ENCODE peak calls at places on chromosomes 12 and 14, in nine cellular contexts. F is IMR-90, C is fibroblast of villous mesenchyme, V is fibroblast of mammary gland, U is heart left ventricle, O is lower lobe of right lung, T is foreskin fibroblast, J is breast epithelium, P is brain microvascular endothelial cell. N is an unnamed sample.

GRCh38 chr14:60204104-60204842 is 39.1 kb upstream of the DHRS7 start:
- DNase-seq in F (no peak), C (no peak), V (no peak), U (no peak), O (no peak), T (no peak), J (no peak), P (no peak), N (no peak)

GRCh38 chr14:60632777-60633176 is 16.5 kb downstream of the SIX1 start:
- DNase-seq in F (no peak), C (no peak), V (no peak), U (no peak), O (no peak), T (no peak), J (no peak), P (no peak), N (no peak)

GRCh38 chr14:102215522-102216250 is 76.0 kb downstream of the WDR20 start:
- DNase-seq in F (peak), C (no peak), V (peak), U (peak), O (no peak), T (no peak), J (no peak), P (peak), N (no peak)

GRCh38 chr14:90355540-90356518 is 24.1 kb upstream of the NRDE2 start:
- DNase-seq in F (no peak), C (no peak), V (peak), U (no peak), O (no peak), T (no peak), J (no peak), P (no peak), N (no peak)

GRCh38 chr14:95048771-95049312 is 108.5 kb downstream of the DICER1 start:
- DNase-seq in F (no peak), C (no peak), V (no peak), U (no peak), O (no peak), T (no peak), J (no peak), P (no peak), N (peak)

GRCh38 chr12:19639781-19640180 is 200.5 kb downstream of the AEBP2 start:
- DNase-seq in F (no peak), C (no peak), V (no peak), U (no peak), O (no peak), T (no peak), J (no peak), P (no peak), N (no peak)

GRCh38 chr12:3238196-3238595 is 161.0 kb downstream of the TSPAN9 start:
- DNase-seq in F (no peak), C (no peak), V (no peak), U (no peak), O (no peak), T (no peak), J (no peak), P (no peak), N (no peak)

GRCh38 chr12:38919191-38919590 is 13.8 kb upstream of the CPNE8 start:
- DNase-seq in F (no peak), C (no peak), V (peak), U (no peak), O (no peak), T (no peak), J (no peak), P (no peak), N (no peak)

GRCh38 chr14:99884834-99885648 is 91.8 kb downstream of the EML1 start:
- DNase-seq in F (peak), C (peak), V (peak), U (no peak), O (no peak), T (peak), J (no peak), P (peak), N (no peak)

GRCh38 chr14:106879241-106879640 is 1352.9 kb downstream of the TMEM121 start:
- DNase-seq in F (no peak), C (no peak), V (peak), U (no peak), O (peak), T (no peak), J (no peak), P (no peak), N (peak)

GRCh38 chr12:119020377-119021360 is 39.3 kb downstream of the SRRM4 start:
- DNase-seq in F (no peak), C (no peak), V (no peak), U (peak), O (peak), T (no peak), J (no peak), P (no peak), N (no peak)

GRCh38 chr12:26112703-26113147 is 12.1 kb downstream of the BHLHE41 start:
- DNase-seq in F (peak), C (peak), V (peak), U (no peak), O (no peak), T (no peak), J (no peak), P (no peak), N (no peak)

GRCh38 chr12:47781479-47782371 is 8.7 kb downstream of the SLC48A1 start:
- DNase-seq in F (no peak), C (no peak), V (no peak), U (no peak), O (peak), T (no peak), J (peak), P (no peak), N (no peak)

GRCh38 chr12:99810718-99811593 is 163.4 kb downstream of the GARIN6 start:
- DNase-seq in F (peak), C (peak), V (peak), U (no peak), O (no peak), T (no peak), J (no peak), P (peak), N (no peak)

GRCh38 chr12:48997719-48998496 is 1.3 kb downstream of the DDN start:
- DNase-seq in F (no peak), C (no peak), V (no peak), U (peak), O (no peak), T (no peak), J (no peak), P (no peak), N (peak)

GRCh38 chr14:94114589-94115067 is 4.1 kb downstream of the IFI27 start:
- DNase-seq in F (no peak), C (no peak), V (no peak), U (no peak), O (no peak), T (no peak), J (peak), P (no peak), N (no peak)

GRCh38 chr12:64610092-64610659 is at the start of gene RASSF3:
- DNase-seq in F (peak), C (peak), V (peak), U (peak), O (peak), T (peak), J (peak), P (peak), N (peak)

GRCh38 chr12:13374783-13375182 is 178.3 kb downstream of the EMP1 start:
- DNase-seq in F (no peak), C (no peak), V (no peak), U (no peak), O (no peak), T (no peak), J (no peak), P (no peak), N (no peak)

GRCh38 chr12:42237052-42237852 is 796 bp downstream of the YAF2 start:
- DNase-seq in F (peak), C (peak), V (peak), U (peak), O (peak), T (peak), J (peak), P (peak), N (peak)

GRCh38 chr12:116759783-116760581 is 21.9 kb downstream of the RNFT2 start:
- DNase-seq in F (no peak), C (peak), V (no peak), U (peak), O (no peak), T (no peak), J (no peak), P (no peak), N (no peak)

GRCh38 chr12:72318341-72318740 is 46.2 kb downstream of the TRHDE start:
- DNase-seq in F (no peak), C (no peak), V (no peak), U (no peak), O (no peak), T (no peak), J (no peak), P (no peak), N (no peak)

DNA sequence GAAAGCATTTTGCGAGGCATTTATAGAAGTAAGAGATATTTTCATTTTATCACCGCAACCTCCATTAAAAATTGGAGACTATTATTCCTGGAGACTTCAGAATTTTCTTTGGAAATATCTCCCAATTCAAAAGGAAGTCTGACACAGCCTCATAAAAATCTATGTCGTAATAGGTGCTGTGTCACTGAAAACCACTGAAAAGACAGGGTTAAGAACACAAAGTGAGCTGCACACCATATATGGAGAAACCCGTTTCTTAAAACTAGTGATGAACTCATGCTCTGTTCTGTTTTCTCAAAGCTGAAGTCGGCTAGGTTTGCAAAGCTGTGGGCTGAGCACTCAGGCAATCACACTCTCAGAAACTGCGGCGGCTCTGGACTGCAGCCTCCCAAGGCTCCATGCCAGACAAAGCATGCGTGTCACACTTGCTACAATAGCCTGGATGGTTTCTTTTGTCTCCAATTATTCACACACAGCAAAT is at the start of gene GLIPR1:
- DNase-seq in F (peak), C (peak), V (peak), U (peak), O (peak), T (peak), J (peak), P (peak), N (peak)
- H3K4me3 ChIP-seq in F (peak), C (peak), V (peak), U (peak), O (peak), T (peak), J (peak), P (peak), N (peak)

GRCh38 chr14:23361763-23362162 is 3.2 kb downstream of the EFS start:
- DNase-seq in F (no peak), C (no peak), V (no peak), U (no peak), O (no peak), T (no peak), J (no peak), P (no peak), N (no peak)

GRCh38 chr14:23362200-23362599 is 2.8 kb downstream of the EFS start:
- DNase-seq in F (peak), C (peak), V (peak), U (no peak), O (no peak), T (no peak), J (no peak), P (no peak), N (no peak)

GRCh38 chr14:23360496-23360895 is 4.5 kb downstream of the EFS start:
- DNase-seq in F (no peak), C (no peak), V (no peak), U (no peak), O (no peak), T (no peak), J (no peak), P (no peak), N (no peak)

GRCh38 chr14:23359722-23360447 is 5.1 kb downstream of the EFS start:
- DNase-seq in F (no peak), C (no peak), V (no peak), U (no peak), O (no peak), T (no peak), J (no peak), P (no peak), N (no peak)

DNA sequence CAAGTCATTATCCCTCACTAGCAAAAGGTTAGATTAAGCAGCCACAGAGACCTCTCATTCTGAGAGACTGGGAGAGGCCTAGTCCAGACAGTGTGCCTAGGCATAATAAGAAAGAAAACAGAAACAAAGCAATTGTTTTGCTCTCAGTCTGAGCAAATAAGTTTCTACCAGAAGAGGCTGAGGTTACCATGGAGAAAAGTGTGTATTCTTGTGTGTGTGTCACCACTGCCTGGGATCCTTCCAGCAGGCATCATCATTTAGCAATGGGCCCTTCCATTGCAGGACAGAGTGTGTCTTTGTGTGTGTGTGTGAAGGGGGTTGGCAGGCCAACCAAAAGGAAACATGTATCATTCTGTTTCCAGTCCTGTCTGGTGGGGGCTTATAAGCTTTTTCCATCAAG is 3.7 kb downstream of the EFS start:
- DNase-seq in F (peak), C (peak), V (peak), U (no peak), O (no peak), T (peak), J (no peak), P (peak), N (no peak)
- H3K4me3 ChIP-seq in F (no peak), C (no peak), V (no peak), U (no peak), O (no peak), T (no peak), J (no peak), P (no peak), N (no peak)

GRCh38 chr12:57224973-57225679 is 4.4 kb upstream of the SHMT2 start:
- DNase-seq in F (no peak), C (no peak), V (no peak), U (no peak), O (peak), T (no peak), J (no peak), P (no peak), N (peak)
- H3K4me3 ChIP-seq in F (no peak), C (no peak), V (no peak), U (no peak), O (no peak), T (no peak), J (no peak), P (no peak), N (peak)

DNA sequence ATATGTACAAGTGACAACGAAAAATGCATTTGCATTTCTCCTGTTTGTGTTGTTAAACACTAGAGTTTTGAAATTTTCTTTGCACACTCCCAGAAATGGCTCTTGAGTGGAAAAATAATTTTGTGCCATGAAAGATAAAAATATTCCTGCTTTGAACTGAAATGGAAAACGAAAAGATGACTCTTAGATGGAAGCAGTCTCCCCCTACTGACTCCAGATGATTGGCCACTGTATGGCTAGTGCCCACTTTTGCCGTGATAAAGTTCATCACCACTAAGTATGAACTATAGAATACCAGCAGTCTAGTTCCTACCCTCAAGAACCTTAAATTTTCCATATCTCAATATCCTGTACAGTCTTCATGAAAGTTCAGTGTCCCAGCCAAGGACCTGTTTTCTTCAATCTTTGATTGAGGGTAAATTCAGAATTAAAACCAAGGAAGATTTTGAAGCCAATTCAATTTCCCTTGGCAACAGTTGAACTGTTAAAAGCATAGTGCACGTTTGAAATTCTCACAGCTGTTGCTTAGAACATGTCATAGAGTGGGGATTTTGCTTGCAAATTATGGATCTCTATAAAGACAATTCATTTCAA is 1.6 kb upstream of the PPP2R5E start:
- DNase-seq in F (peak), C (peak), V (peak), U (no peak), O (no peak), T (peak), J (no peak), P (peak), N (no peak)
- H3K4me3 ChIP-seq in F (no peak), C (peak), V (peak), U (peak), O (peak), T (peak), J (peak), P (peak), N (peak)

GRCh38 chr12:989051-989450 is 2.0 kb upstream of the ERC1 start:
- DNase-seq in F (no peak), C (no peak), V (no peak), U (no peak), O (no peak), T (no peak), J (no peak), P (no peak), N (no peak)
- H3K4me3 ChIP-seq in F (no peak), C (peak), V (no peak), U (peak), O (peak), T (peak), J (no peak), P (no peak), N (no peak)

GRCh38 chr14:63966407-63966806 is 113.6 kb downstream of the SYNE2 start:
- DNase-seq in F (no peak), C (no peak), V (no peak), U (no peak), O (no peak), T (no peak), J (no peak), P (no peak), N (no peak)

GRCh38 chr14:63960926-63961567 is 108.2 kb downstream of the SYNE2 start:
- DNase-seq in F (peak), C (no peak), V (no peak), U (no peak), O (no peak), T (no peak), J (no peak), P (peak), N (no peak)

GRCh38 chr14:63962896-63963295 is 110.1 kb downstream of the SYNE2 start:
- DNase-seq in F (peak), C (peak), V (no peak), U (no peak), O (no peak), T (no peak), J (no peak), P (no peak), N (no peak)

DNA sequence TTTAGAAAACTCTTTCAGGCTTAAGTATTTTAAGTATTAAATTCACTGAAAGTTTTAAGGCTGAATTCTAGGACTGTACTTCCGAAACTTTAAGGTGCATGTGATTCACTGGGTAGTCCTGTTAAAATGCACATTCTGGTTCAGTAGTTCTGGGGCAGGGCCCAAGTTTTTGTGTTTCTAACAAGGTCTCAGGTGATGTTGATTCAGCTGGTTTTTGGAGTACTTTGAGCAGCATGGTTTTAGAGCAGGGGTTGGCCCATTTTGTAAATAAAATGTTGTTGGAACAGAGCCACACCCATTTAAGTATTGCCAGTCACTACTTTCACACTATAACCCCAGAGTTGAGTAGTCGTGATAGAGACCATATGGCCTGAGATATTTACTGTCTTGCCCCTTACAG is 111.3 kb downstream of the SYNE2 start:
- DNase-seq in F (no peak), C (no peak), V (no peak), U (no peak), O (no peak), T (no peak), J (no peak), P (no peak), N (no peak)
- H3K4me3 ChIP-seq in F (no peak), C (no peak), V (no peak), U (no peak), O (no peak), T (no peak), J (no peak), P (no peak), N (no peak)

N was measured in upper lobe of left lung.